ENCODE peak calls at places on chromosomes 16 and 17, in four cellular contexts. K is HepG2, M is A549, E is GM12878. T is an unnamed sample.

GRCh38 chr17:8791910-8792270 is 7.3 kb downstream of the MFSD6L start:
- DNase-seq in K (no peak), M (no peak), E (no peak), T (no peak)

GRCh38 chr16:72474511-72475123 is 302.7 kb upstream of the PMFBP1 start:
- DNase-seq in K (peak; percentile 61), M (no peak), E (no peak), T (no peak)

GRCh38 chr17:46876353-46876887 is 25.0 kb downstream of the WNT9B start:
- DNase-seq in K (peak; percentile 53), M (no peak), E (no peak), T (peak; percentile 64)

GRCh38 chr17:9229160-9229825 is 208.0 kb downstream of the NTN1 start:
- DNase-seq in K (no peak), M (no peak), E (no peak), T (no peak)

GRCh38 chr16:28822520-28823290 is at the start of gene ATXN2L:
- DNase-seq in K (peak; percentile 90), M (peak; percentile 75), E (peak; percentile 77), T (peak; percentile 95)

GRCh38 chr16:50841081-50841886 is 99.4 kb downstream of the CYLD start:
- DNase-seq in K (no peak), M (no peak), E (no peak), T (peak; percentile 93)

GRCh38 chr16:12098429-12099310 is 122.1 kb downstream of the SNX29 start:
- DNase-seq in K (no peak), M (no peak), E (no peak), T (no peak)

GRCh38 chr16:67571981-67572431 is 9.7 kb downstream of the CTCF start:
- DNase-seq in K (no peak), M (no peak), E (no peak), T (no peak)

GRCh38 chr17:61399131-61400057 is at the start of gene TBX2:
- DNase-seq in K (peak; percentile 80), M (peak; percentile 97), E (no peak), T (no peak)

GRCh38 chr17:977163-977562 is 2.4 kb downstream of the NXN start:
- DNase-seq in K (no peak), M (no peak), E (no peak), T (no peak)

GRCh38 chr16:68860978-68861892 is 17.9 kb downstream of the TANGO6 start:
- DNase-seq in K (peak; percentile 43), M (no peak), E (no peak), T (peak; percentile 15)

GRCh38 chr17:50647187-50647586 is 12.5 kb downstream of the ABCC3 start:
- DNase-seq in K (no peak), M (no peak), E (no peak), T (no peak)

GRCh38 chr16:6335072-6335471 is 997.6 kb upstream of the RBFOX1 start:
- DNase-seq in K (no peak), M (peak; percentile 4), E (no peak), T (peak; percentile 42)

GRCh38 chr17:80146121-80147034 is 550 bp downstream of the EIF4A3 start:
- DNase-seq in K (no peak), M (no peak), E (no peak), T (peak; percentile 63)

GRCh38 chr17:7579839-7580630 is 597 bp downstream of the CD68 start:
- DNase-seq in K (no peak), M (no peak), E (no peak), T (no peak)

GRCh38 chr17:47320879-47321502 is 2.8 kb upstream of the EFCAB13 start:
- DNase-seq in K (no peak), M (no peak), E (no peak), T (no peak)

GRCh38 chr16:75320435-75320834 is 69.0 kb upstream of the BCAR1 start:
- DNase-seq in K (peak; percentile 41), M (no peak), E (no peak), T (peak; percentile 19)

GRCh38 chr16:89562939-89563338 is 2.5 kb downstream of the RPL13 start:
- DNase-seq in K (no peak), M (no peak), E (no peak), T (no peak)
- TF ChIP-seq CHD4 in K (no peak), M (no peak), E (no peak), T (no peak)

DNA sequence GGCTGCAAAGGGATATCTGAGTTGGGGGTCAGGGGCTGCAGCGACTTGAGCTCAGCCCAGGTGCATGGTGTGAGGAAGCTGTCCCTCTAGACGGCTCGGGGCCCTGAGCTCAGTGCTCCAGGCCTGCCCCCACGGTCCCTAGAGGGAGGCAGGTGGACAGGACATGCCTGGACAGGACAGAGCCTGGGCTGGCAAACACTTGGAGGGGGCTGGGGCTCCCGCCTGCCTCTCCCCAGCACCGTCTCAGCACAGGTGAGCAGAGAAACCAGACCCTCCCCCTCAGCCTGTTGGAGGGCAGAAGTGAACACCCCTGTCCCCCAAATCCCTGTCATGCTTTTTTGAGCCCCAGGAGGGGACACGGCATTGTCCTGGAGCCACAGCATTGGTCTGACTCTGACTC is 11.4 kb upstream of the SLC38A10 start:
- DNase-seq in K (no peak), M (no peak), E (no peak), T (no peak)
- TF ChIP-seq CHD4 in K (no peak), M (no peak), E (no peak), T (no peak)

DNA sequence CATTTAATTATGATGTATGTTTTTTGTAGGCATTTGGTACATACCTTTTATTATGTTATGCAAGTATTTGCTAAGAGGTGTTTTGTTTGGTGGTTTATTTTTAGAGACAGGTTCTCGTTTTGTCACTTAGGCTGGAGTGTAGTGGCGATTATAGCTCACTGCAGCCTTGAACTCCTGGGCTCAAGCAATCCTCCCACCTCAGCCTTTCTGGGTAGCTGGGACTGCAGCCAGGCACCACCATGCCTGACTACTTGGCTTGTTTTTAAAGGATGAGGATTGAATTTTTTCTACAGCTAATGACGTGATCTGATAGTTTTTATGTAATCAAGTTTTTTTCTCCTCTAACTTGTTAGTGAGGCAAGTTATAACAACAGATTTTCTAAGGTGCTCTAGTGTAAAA is 199.6 kb downstream of the SPECC1 start:
- DNase-seq in K (no peak), M (no peak), E (no peak), T (no peak)
- TF ChIP-seq CHD4 in K (no peak), M (no peak), E (no peak), T (no peak)

GRCh38 chr17:13393841-13394710 is 207.7 kb downstream of the HS3ST3A1 start:
- DNase-seq in K (no peak), M (no peak), E (no peak), T (no peak)
- TF ChIP-seq CHD4 in K (no peak), M (no peak), E (no peak), T (no peak)